ENCODE peak calls at places on chromosomes 12 and 14, in four cellular contexts. I is Peyer's patch, C is HCT116, G is left ventricle myocardium inferior. J is an unnamed sample. For H3K4me1 and H3K27me3, the result is how much of the 10 kb centered on the place peaks cover.

GRCh38 chr12:180445-180844 is 33.5 kb downstream of the SLC6A12 start:
- DNase-seq in C (no peak), I (peak), G (peak), J (no peak)

GRCh38 chr14:53002576-53002975 is 51.7 kb upstream of the FERMT2 start:
- DNase-seq in I (no peak), G (no peak), C (no peak), J (no peak)

GRCh38 chr14:49489341-49489740 is 96.8 kb downstream of the RPS29 start:
- DNase-seq in C (no peak), G (no peak), I (no peak), J (no peak)

GRCh38 chr12:69583203-69583602 is 2.1 kb upstream of the CCT2 start:
- DNase-seq in I (no peak), C (no peak), G (no peak), J (no peak)

GRCh38 chr12:50065726-50066310 is 8.4 kb downstream of the ASIC1 start:
- DNase-seq in G (no peak), C (no peak), I (no peak), J (no peak)

GRCh38 chr12:116233669-116234068 is 43.8 kb downstream of the MED13L start:
- DNase-seq in G (no peak), I (no peak), C (no peak), J (no peak)

GRCh38 chr12:25063873-25064598 is 115.1 kb upstream of the BCAT1 start:
- DNase-seq in G (no peak), C (no peak), I (no peak), J (no peak)

GRCh38 chr12:55720894-55721444 is 776 bp downstream of the RDH5 start:
- DNase-seq in C (peak), I (no peak), G (peak), J (no peak)

DNA sequence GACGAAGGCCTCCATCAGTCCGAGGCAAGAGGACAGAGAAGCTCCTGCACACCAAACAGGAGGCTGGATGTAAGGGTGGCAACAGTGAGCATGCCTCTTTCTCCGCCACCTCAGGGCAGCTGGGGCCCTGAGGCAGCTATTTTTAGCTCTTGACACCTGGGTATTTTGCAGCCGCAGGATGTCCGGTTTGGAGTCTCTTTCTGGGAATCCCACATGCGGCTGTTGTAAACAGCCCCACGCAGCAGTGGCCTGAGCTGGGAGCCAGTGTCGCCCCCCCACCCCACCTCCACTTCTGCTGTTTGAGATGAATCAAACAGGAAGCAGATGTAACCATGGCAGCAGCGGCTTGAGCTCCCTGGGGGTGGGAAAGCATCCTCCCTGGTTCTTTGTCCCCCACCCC is 11.7 kb downstream of the HDAC7 start:
- DNase-seq in I (peak), C (no peak), G (peak), J (peak)
- H3K4me1 ChIP-seq in I (under half), C (half or more), G (half or more), J (under half)

GRCh38 chr14:36553650-36554260 is 28.7 kb downstream of the NKX2-8 start:
- DNase-seq in G (no peak), I (no peak), C (peak), J (no peak)

GRCh38 chr14:36555998-36556743 is 26.2 kb downstream of the NKX2-8 start:
- DNase-seq in G (no peak), C (no peak), I (no peak), J (no peak)

GRCh38 chr14:36550899-36551298 is 30.9 kb upstream of the NKX2-1 start:
- DNase-seq in I (no peak), C (no peak), G (no peak), J (no peak)
- H3K27me3 ChIP-seq in I (under half), C (under half), G (half or more), J (under half)

GRCh38 chr14:51079489-51079888 is 15.4 kb downstream of the TRIM9 start:
- DNase-seq in I (no peak), C (no peak), G (no peak), J (no peak)

GRCh38 chr14:51081209-51081608 is 13.7 kb downstream of the TRIM9 start:
- DNase-seq in I (no peak), G (no peak), C (no peak), J (no peak)

GRCh38 chr14:51081712-51082111 is 13.2 kb downstream of the TRIM9 start:
- DNase-seq in G (no peak), I (no peak), C (no peak), J (no peak)

GRCh38 chr14:51080622-51081021 is 14.3 kb downstream of the TRIM9 start:
- DNase-seq in I (no peak), G (no peak), C (no peak), J (no peak)

DNA sequence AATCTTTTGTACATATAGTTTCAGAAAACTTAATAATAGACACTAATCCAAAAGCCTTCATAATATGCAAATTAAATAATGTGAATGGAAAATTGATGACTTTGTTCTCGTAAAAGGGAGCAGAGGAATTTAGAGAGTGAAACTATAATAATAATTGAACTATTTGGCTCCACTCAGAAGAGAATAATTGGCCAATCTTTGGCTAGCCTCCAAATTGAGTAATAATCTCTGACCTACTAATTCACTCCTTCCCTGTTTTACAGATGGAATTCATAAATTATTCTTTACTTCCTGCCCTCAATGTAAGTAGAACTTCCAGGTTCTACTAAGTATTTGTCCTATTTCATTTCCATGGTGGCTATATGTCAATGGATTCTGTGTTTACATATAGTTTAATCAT is 15.8 kb downstream of the TRIM9 start:
- DNase-seq in C (no peak), I (no peak), G (no peak), J (no peak)
- H3K4me1 ChIP-seq in C (under half), I (under half), G (under half), J (under half)

GRCh38 chr12:113479193-113479577 is 7.5 kb upstream of the LHX5 start:
- DNase-seq in C (no peak), G (no peak), I (no peak), J (no peak)
- H3K27me3 ChIP-seq in C (under half), G (half or more), I (under half), J (under half)

J was measured in ovary.